ENCODE peak calls at places on chromosomes 1 and 21, in six cellular contexts. One of them, this sample, is unnamed. For H3K9me3, the result is how much of the 10 kb centered on the place peaks cover.

GRCh38 chr1:217718873-217719272 is 87.7 kb downstream of the SPATA17 start:
- DNase-seq in fibroblast of lung: no peak
- DNase-seq in thyroid gland: no peak
- DNase-seq in CD4-positive, CD25-positive, alpha-beta regulatory T cell: no peak
- DNase-seq in keratinocyte: no peak
- DNase-seq in breast epithelium: no peak
- DNase-seq in this sample: no peak

GRCh38 chr1:31880957-31881697 is 57.0 kb downstream of the PTP4A2 start:
- DNase-seq in fibroblast of lung: no peak
- DNase-seq in thyroid gland: no peak
- DNase-seq in CD4-positive, CD25-positive, alpha-beta regulatory T cell: no peak
- DNase-seq in keratinocyte: no peak
- DNase-seq in breast epithelium: no peak
- DNase-seq in this sample: no peak

GRCh38 chr1:72281144-72281543 is 1.2 kb downstream of the NEGR1 start:
- DNase-seq in fibroblast of lung: peak
- DNase-seq in thyroid gland: no peak
- DNase-seq in CD4-positive, CD25-positive, alpha-beta regulatory T cell: no peak
- DNase-seq in keratinocyte: no peak
- DNase-seq in breast epithelium: no peak
- DNase-seq in this sample: no peak

GRCh38 chr1:21436488-21437340 is 3.2 kb upstream of the NBPF3 start:
- DNase-seq in fibroblast of lung: no peak
- DNase-seq in thyroid gland: peak
- DNase-seq in CD4-positive, CD25-positive, alpha-beta regulatory T cell: no peak
- DNase-seq in keratinocyte: no peak
- DNase-seq in breast epithelium: no peak
- DNase-seq in this sample: no peak

GRCh38 chr21:36028127-36029069 is 31.9 kb downstream of the SETD4 start:
- DNase-seq in fibroblast of lung: peak
- DNase-seq in thyroid gland: peak
- DNase-seq in CD4-positive, CD25-positive, alpha-beta regulatory T cell: peak
- DNase-seq in keratinocyte: peak
- DNase-seq in breast epithelium: peak
- DNase-seq in this sample: peak

GRCh38 chr21:39033878-39034589 is 149.2 kb downstream of the PSMG1 start:
- DNase-seq in fibroblast of lung: peak
- DNase-seq in thyroid gland: peak
- DNase-seq in CD4-positive, CD25-positive, alpha-beta regulatory T cell: no peak
- DNase-seq in keratinocyte: no peak
- DNase-seq in breast epithelium: peak
- DNase-seq in this sample: no peak

GRCh38 chr1:81304187-81304586 is 496.5 kb upstream of the ADGRL2 start:
- DNase-seq in fibroblast of lung: peak
- DNase-seq in thyroid gland: no peak
- DNase-seq in CD4-positive, CD25-positive, alpha-beta regulatory T cell: no peak
- DNase-seq in keratinocyte: no peak
- DNase-seq in breast epithelium: no peak
- DNase-seq in this sample: no peak

GRCh38 chr1:233919786-233920185 is 15.3 kb downstream of the SLC35F3 start:
- DNase-seq in fibroblast of lung: no peak
- DNase-seq in thyroid gland: no peak
- DNase-seq in CD4-positive, CD25-positive, alpha-beta regulatory T cell: no peak
- DNase-seq in keratinocyte: no peak
- DNase-seq in breast epithelium: no peak
- DNase-seq in this sample: no peak

GRCh38 chr1:9699361-9699760 is 47.8 kb downstream of the PIK3CD start:
- DNase-seq in fibroblast of lung: no peak
- DNase-seq in thyroid gland: no peak
- DNase-seq in CD4-positive, CD25-positive, alpha-beta regulatory T cell: no peak
- DNase-seq in keratinocyte: no peak
- DNase-seq in breast epithelium: no peak
- DNase-seq in this sample: no peak

GRCh38 chr1:34790985-34791384 is 1.8 kb upstream of the GJA4 start:
- DNase-seq in fibroblast of lung: no peak
- DNase-seq in thyroid gland: no peak
- DNase-seq in CD4-positive, CD25-positive, alpha-beta regulatory T cell: no peak
- DNase-seq in keratinocyte: no peak
- DNase-seq in breast epithelium: no peak
- DNase-seq in this sample: no peak

GRCh38 chr21:45943630-45944540 is 37.7 kb upstream of the COL6A1 start:
- DNase-seq in fibroblast of lung: no peak
- DNase-seq in thyroid gland: no peak
- DNase-seq in CD4-positive, CD25-positive, alpha-beta regulatory T cell: no peak
- DNase-seq in keratinocyte: no peak
- DNase-seq in breast epithelium: no peak
- DNase-seq in this sample: no peak

GRCh38 chr1:106619827-106620134 is 436.7 kb upstream of the PRMT6 start:
- DNase-seq in fibroblast of lung: no peak
- DNase-seq in thyroid gland: no peak
- DNase-seq in CD4-positive, CD25-positive, alpha-beta regulatory T cell: no peak
- DNase-seq in keratinocyte: no peak
- DNase-seq in breast epithelium: no peak
- DNase-seq in this sample: no peak

GRCh38 chr1:45211061-45211460 is 4.7 kb upstream of the ZSWIM5 start:
- DNase-seq in fibroblast of lung: no peak
- DNase-seq in thyroid gland: no peak
- DNase-seq in CD4-positive, CD25-positive, alpha-beta regulatory T cell: no peak
- DNase-seq in keratinocyte: no peak
- DNase-seq in breast epithelium: no peak
- DNase-seq in this sample: no peak

GRCh38 chr1:182181167-182181572 is 119.7 kb upstream of the ZNF648 start:
- DNase-seq in fibroblast of lung: no peak
- DNase-seq in thyroid gland: peak
- DNase-seq in CD4-positive, CD25-positive, alpha-beta regulatory T cell: no peak
- DNase-seq in keratinocyte: no peak
- DNase-seq in breast epithelium: peak
- DNase-seq in this sample: no peak

GRCh38 chr1:38129971-38130370 is 83.4 kb upstream of the POU3F1 start:
- DNase-seq in fibroblast of lung: no peak
- DNase-seq in thyroid gland: no peak
- DNase-seq in CD4-positive, CD25-positive, alpha-beta regulatory T cell: no peak
- DNase-seq in keratinocyte: no peak
- DNase-seq in breast epithelium: no peak
- DNase-seq in this sample: no peak

GRCh38 chr1:1567152-1567830 is 7.4 kb downstream of the SSU72 start:
- DNase-seq in fibroblast of lung: no peak
- DNase-seq in thyroid gland: no peak
- DNase-seq in CD4-positive, CD25-positive, alpha-beta regulatory T cell: no peak
- DNase-seq in keratinocyte: no peak
- DNase-seq in breast epithelium: no peak
- DNase-seq in this sample: no peak

GRCh38 chr1:1564278-1564677 is 10.4 kb downstream of the SSU72 start:
- DNase-seq in fibroblast of lung: no peak
- DNase-seq in thyroid gland: no peak
- DNase-seq in CD4-positive, CD25-positive, alpha-beta regulatory T cell: no peak
- DNase-seq in keratinocyte: no peak
- DNase-seq in breast epithelium: no peak
- DNase-seq in this sample: no peak

GRCh38 chr1:1565340-1565739 is 9.3 kb downstream of the SSU72 start:
- DNase-seq in fibroblast of lung: no peak
- DNase-seq in thyroid gland: no peak
- DNase-seq in CD4-positive, CD25-positive, alpha-beta regulatory T cell: no peak
- DNase-seq in keratinocyte: no peak
- DNase-seq in breast epithelium: no peak
- DNase-seq in this sample: no peak

GRCh38 chr1:1569341-1569740 is 5.3 kb downstream of the SSU72 start:
- DNase-seq in fibroblast of lung: no peak
- DNase-seq in thyroid gland: peak
- DNase-seq in CD4-positive, CD25-positive, alpha-beta regulatory T cell: no peak
- DNase-seq in keratinocyte: no peak
- DNase-seq in breast epithelium: no peak
- DNase-seq in this sample: no peak

DNA sequence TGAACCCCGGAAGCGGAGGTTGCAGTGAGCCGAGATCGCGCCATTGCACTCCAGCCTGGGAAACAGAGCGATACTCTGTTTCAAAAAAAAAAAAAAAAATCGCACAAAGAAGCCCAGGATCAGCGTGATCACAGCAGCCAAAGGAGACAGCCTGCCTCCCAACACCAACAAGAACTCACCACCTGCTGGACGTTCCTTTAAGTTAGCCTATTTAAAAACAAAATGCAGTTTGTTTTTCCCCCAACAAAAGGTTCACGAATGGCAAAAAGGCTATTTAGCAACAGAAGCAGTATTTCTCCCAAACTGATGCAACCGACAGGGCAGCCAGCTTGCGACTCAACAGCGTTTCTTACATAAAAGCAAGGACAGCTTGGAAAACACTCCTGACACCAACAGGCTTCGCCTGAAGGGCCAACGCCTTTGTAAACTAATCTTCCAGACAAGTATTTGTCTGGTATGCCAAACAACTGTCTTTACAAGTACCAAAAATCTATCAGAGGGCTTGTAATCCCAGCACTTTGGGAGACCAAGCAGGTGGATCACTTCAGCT is 6.8 kb downstream of the SSU72 start:
- DNase-seq in fibroblast of lung: peak
- DNase-seq in thyroid gland: no peak
- DNase-seq in CD4-positive, CD25-positive, alpha-beta regulatory T cell: no peak
- DNase-seq in keratinocyte: no peak
- DNase-seq in breast epithelium: no peak
- DNase-seq in this sample: no peak
- H3K9me3 ChIP-seq in fibroblast of lung: under half
- H3K9me3 ChIP-seq in thyroid gland: under half
- H3K9me3 ChIP-seq in CD4-positive, CD25-positive, alpha-beta regulatory T cell: under half
- H3K9me3 ChIP-seq in keratinocyte: under half
- H3K9me3 ChIP-seq in breast epithelium: under half
- H3K9me3 ChIP-seq in this sample: under half

GRCh38 chr21:21367583-21367982 is 369.4 kb downstream of the NCAM2 start:
- DNase-seq in fibroblast of lung: no peak
- DNase-seq in thyroid gland: no peak
- DNase-seq in CD4-positive, CD25-positive, alpha-beta regulatory T cell: no peak
- DNase-seq in keratinocyte: no peak
- DNase-seq in breast epithelium: no peak
- DNase-seq in this sample: no peak
- H3K9me3 ChIP-seq in fibroblast of lung: under half
- H3K9me3 ChIP-seq in thyroid gland: under half
- H3K9me3 ChIP-seq in CD4-positive, CD25-positive, alpha-beta regulatory T cell: under half
- H3K9me3 ChIP-seq in keratinocyte: under half
- H3K9me3 ChIP-seq in breast epithelium: under half
- H3K9me3 ChIP-seq in this sample: under half

DNA sequence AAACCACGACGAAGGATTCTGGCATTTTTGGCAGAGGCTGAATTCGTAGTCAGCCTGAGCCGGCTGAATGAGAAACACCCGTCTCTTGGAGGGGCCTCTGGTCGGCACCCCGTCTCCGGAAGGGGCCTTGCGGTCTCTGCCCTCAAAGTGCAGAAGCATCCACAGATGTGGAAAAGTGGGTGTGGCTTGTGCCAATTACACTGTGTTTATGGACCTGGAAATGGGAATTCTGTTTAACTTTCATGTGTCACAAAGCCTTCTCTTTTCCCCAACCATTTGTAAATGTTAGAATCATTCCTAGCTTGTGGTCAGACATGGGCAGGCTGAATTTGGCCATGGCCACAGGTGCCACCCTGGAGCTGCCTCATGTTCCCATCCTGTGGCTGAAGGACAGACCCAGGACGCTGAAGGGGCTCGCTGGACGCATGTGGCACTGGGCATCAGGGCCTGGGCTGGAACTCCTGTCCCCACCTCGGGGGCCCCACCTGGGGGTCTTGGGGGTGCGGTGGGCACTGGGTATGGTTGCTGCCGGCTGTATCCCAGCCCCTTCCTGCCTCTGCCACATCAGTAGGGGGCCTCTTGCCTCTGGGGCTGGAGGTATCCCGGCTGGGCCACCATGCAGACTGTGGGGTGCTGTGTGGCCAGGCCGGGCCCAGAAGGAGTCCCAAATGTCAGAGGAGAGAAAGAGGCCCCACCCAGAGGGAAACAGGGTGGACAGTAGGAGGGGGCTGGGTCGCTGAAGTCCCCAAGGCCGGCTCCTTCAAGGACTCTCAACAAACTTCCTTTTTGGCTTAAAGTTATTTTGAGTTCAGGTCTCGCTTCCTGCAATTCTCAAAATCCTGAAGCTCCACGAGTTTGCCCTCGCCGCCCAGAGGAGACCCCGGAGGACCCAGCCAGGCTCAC is 78.8 kb downstream of the SIK1 start:
- DNase-seq in fibroblast of lung: no peak
- DNase-seq in thyroid gland: no peak
- DNase-seq in CD4-positive, CD25-positive, alpha-beta regulatory T cell: no peak
- DNase-seq in keratinocyte: no peak
- DNase-seq in breast epithelium: no peak
- DNase-seq in this sample: no peak
- H3K9me3 ChIP-seq in fibroblast of lung: under half
- H3K9me3 ChIP-seq in thyroid gland: under half
- H3K9me3 ChIP-seq in CD4-positive, CD25-positive, alpha-beta regulatory T cell: under half
- H3K9me3 ChIP-seq in keratinocyte: under half
- H3K9me3 ChIP-seq in breast epithelium: under half
- H3K9me3 ChIP-seq in this sample: under half

DNA sequence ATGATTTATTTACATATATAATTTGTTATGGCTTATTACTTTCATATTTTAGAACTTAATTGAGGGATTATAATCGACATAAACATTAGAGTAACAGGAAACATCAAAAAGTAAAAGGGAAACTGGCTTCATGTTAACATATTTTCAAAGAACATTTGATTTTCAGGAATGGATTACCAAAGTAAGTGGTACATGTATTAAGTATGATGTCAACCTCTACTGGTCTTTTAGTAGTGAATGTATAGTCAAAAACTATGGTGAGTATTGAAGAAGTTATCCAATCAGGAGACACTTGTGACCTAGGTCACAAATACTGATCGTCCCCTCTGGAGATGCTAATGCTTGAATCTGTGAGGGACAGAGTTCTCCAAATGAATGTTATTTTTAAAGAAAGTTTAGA is 768.9 kb upstream of the ADGRL4 start:
- DNase-seq in fibroblast of lung: no peak
- DNase-seq in thyroid gland: no peak
- DNase-seq in CD4-positive, CD25-positive, alpha-beta regulatory T cell: no peak
- DNase-seq in keratinocyte: no peak
- DNase-seq in breast epithelium: no peak
- DNase-seq in this sample: no peak
- H3K9me3 ChIP-seq in fibroblast of lung: under half
- H3K9me3 ChIP-seq in thyroid gland: under half
- H3K9me3 ChIP-seq in CD4-positive, CD25-positive, alpha-beta regulatory T cell: under half
- H3K9me3 ChIP-seq in keratinocyte: under half
- H3K9me3 ChIP-seq in breast epithelium: under half
- H3K9me3 ChIP-seq in this sample: under half

DNA sequence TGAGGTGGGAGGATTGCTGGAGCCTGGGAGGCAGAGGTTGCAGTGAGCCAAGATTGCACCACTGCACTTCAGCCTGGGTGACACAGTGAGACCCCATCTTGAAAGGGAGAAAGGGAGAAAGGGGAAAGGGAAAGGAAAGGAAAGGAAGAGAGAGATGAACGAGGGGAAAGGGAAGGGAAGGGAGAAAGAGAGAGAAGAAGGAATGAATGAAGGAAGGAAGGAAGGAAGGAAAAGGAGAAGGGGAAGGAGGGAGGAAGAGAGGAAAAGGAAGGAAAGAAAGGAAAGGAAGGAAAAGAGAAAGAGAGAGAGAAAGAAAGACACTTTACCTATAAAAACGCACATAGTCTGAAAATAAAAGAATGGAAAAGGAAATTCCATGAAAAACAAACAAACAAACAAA is 18.0 kb downstream of the ZNF695 start:
- DNase-seq in fibroblast of lung: no peak
- DNase-seq in thyroid gland: no peak
- DNase-seq in CD4-positive, CD25-positive, alpha-beta regulatory T cell: no peak
- DNase-seq in keratinocyte: no peak
- DNase-seq in breast epithelium: no peak
- DNase-seq in this sample: no peak
- H3K9me3 ChIP-seq in fibroblast of lung: under half
- H3K9me3 ChIP-seq in thyroid gland: under half
- H3K9me3 ChIP-seq in CD4-positive, CD25-positive, alpha-beta regulatory T cell: half or more
- H3K9me3 ChIP-seq in keratinocyte: under half
- H3K9me3 ChIP-seq in breast epithelium: half or more
- H3K9me3 ChIP-seq in this sample: under half

This sample was measured in T-helper 17 cell.